ENCODE peak calls at places on chromosome 10, in four cellular contexts. B is mesendoderm, I is IMR-90, N is H9. F is an unnamed sample.

GRCh38 chr10:11173062-11173461 is 155.4 kb downstream of the CELF2 start:
- DNase-seq in B (no peak), I (no peak), N (no peak), F (no peak)

GRCh38 chr10:58921366-58921947 is 255.0 kb upstream of the PHYHIPL start:
- DNase-seq in B (no peak), N (no peak), I (no peak), F (no peak)

GRCh38 chr10:3128379-3129130 is 44.0 kb downstream of the PITRM1 start:
- DNase-seq in I (no peak), N (no peak), B (no peak), F (no peak)

GRCh38 chr10:49601857-49602256 is 8.3 kb upstream of the SLC18A3 start:
- DNase-seq in I (peak), B (no peak), N (peak), F (no peak)

GRCh38 chr10:114294549-114294948 is 55.5 kb downstream of the VWA2 start:
- DNase-seq in B (no peak), I (no peak), N (no peak), F (no peak)

GRCh38 chr10:128029731-128030369 is 96.4 kb downstream of the MKI67 start:
- DNase-seq in B (no peak), N (no peak), I (no peak), F (no peak)

GRCh38 chr10:29773675-29774091 is 138.9 kb upstream of the SVIL start:
- DNase-seq in B (no peak), N (no peak), I (no peak), F (no peak)

GRCh38 chr10:60955957-60956425 is 12.0 kb upstream of the RHOBTB1 start:
- DNase-seq in B (no peak), I (peak), N (no peak), F (no peak)

GRCh38 chr10:74208081-74208480 is 57.1 kb downstream of the ADK start:
- DNase-seq in B (no peak), N (peak), I (no peak), F (peak)

GRCh38 chr10:92740762-92741161 is 51.0 kb downstream of the HHEX start:
- DNase-seq in B (no peak), I (peak), N (no peak), F (no peak)

GRCh38 chr10:131996508-131997365 is 15.0 kb upstream of the BNIP3 start:
- DNase-seq in I (no peak), B (no peak), N (no peak), F (no peak)

GRCh38 chr10:108388716-108389115 is 1224.2 kb upstream of the SORCS1 start:
- DNase-seq in N (no peak), I (no peak), B (no peak), F (no peak)

GRCh38 chr10:133364645-133365431 is 7.0 kb upstream of the FUOM start:
- DNase-seq in I (no peak), N (no peak), B (no peak), F (no peak)

GRCh38 chr10:62000037-62000603 is 98.6 kb downstream of the ARID5B start:
- DNase-seq in N (no peak), I (no peak), B (no peak), F (no peak)

GRCh38 chr10:123135415-123136141 is at the start of gene HMX3:
- DNase-seq in N (peak), I (peak), B (peak), F (no peak)

GRCh38 chr10:79387466-79387973 is 40.3 kb downstream of the PPIF start:
- DNase-seq in B (no peak), N (no peak), I (no peak), F (no peak)

GRCh38 chr10:133359554-133359971 is 1.7 kb upstream of the FUOM start:
- DNase-seq in B (no peak), N (no peak), I (no peak), F (no peak)

GRCh38 chr10:126199221-126199998 is 188.9 kb downstream of the ADAM12 start:
- DNase-seq in I (peak), N (no peak), B (no peak), F (no peak)

GRCh38 chr10:5551531-5552375 is 27.0 kb downstream of the CALML3 start:
- DNase-seq in N (no peak), B (no peak), I (peak), F (no peak)

GRCh38 chr10:86336341-86336740 is 30.3 kb downstream of the GRID1 start:
- DNase-seq in B (no peak), N (no peak), I (no peak), F (no peak)

GRCh38 chr10:63210611-63211196 is 77.6 kb downstream of the NRBF2 start:
- DNase-seq in I (peak), N (no peak), B (no peak), F (no peak)

GRCh38 chr10:28810062-28810870 is 132.9 kb downstream of the BAMBI start:
- DNase-seq in N (peak), I (peak), B (peak), F (no peak)

GRCh38 chr10:103534621-103535498 is 41.4 kb downstream of the NEURL1 start:
- DNase-seq in N (peak), B (no peak), I (no peak), F (no peak)

GRCh38 chr10:75809003-75809402 is 377.6 kb downstream of the LRMDA start:
- DNase-seq in N (no peak), B (no peak), I (no peak), F (no peak)

GRCh38 chr10:12491491-12491890 is 142.1 kb downstream of the CAMK1D start:
- DNase-seq in N (no peak), I (no peak), B (no peak), F (no peak)

GRCh38 chr10:122648599-122649428 is 50.8 kb downstream of the C10orf120 start:
- DNase-seq in I (peak), B (peak), N (peak), F (peak)

GRCh38 chr10:112137381-112137987 is 46.1 kb downstream of the GPAM start:
- DNase-seq in I (peak), N (peak), B (peak), F (peak)

GRCh38 chr10:69479241-69479730 is 28.0 kb downstream of the TSPAN15 start:
- DNase-seq in I (no peak), B (no peak), N (no peak), F (no peak)

GRCh38 chr10:5565671-5566581 is 41.2 kb downstream of the CALML3 start:
- DNase-seq in N (no peak), I (peak), B (no peak), F (no peak)

GRCh38 chr10:124558901-124559321 is 97.3 kb downstream of the LHPP start:
- DNase-seq in I (peak), N (no peak), B (no peak), F (no peak)

GRCh38 chr10:130814610-130815009 is 496.9 kb downstream of the TCERG1L start:
- DNase-seq in B (no peak), N (no peak), I (no peak), F (no peak)

GRCh38 chr10:13913890-13914289 is 327.1 kb downstream of the PRPF18 start:
- DNase-seq in I (no peak), B (no peak), N (no peak), F (no peak)

GRCh38 chr10:62043493-62043938 is 142.0 kb downstream of the ARID5B start:
- DNase-seq in B (peak), I (peak), N (no peak), F (no peak)

GRCh38 chr10:32650246-32650655 is 204.3 kb downstream of the CCDC7 start:
- DNase-seq in B (peak), N (no peak), I (no peak), F (no peak)

GRCh38 chr10:89327803-89328441 is at the start of gene IFIT3:
- DNase-seq in N (no peak), B (peak), I (peak), F (no peak)

GRCh38 chr10:111677747-111678146 is 505.8 kb downstream of the GPAM start:
- DNase-seq in I (no peak), N (no peak), B (no peak), F (no peak)

GRCh38 chr10:28937959-28938358 is 260.6 kb downstream of the BAMBI start:
- DNase-seq in B (no peak), I (no peak), N (no peak), F (no peak)

DNA sequence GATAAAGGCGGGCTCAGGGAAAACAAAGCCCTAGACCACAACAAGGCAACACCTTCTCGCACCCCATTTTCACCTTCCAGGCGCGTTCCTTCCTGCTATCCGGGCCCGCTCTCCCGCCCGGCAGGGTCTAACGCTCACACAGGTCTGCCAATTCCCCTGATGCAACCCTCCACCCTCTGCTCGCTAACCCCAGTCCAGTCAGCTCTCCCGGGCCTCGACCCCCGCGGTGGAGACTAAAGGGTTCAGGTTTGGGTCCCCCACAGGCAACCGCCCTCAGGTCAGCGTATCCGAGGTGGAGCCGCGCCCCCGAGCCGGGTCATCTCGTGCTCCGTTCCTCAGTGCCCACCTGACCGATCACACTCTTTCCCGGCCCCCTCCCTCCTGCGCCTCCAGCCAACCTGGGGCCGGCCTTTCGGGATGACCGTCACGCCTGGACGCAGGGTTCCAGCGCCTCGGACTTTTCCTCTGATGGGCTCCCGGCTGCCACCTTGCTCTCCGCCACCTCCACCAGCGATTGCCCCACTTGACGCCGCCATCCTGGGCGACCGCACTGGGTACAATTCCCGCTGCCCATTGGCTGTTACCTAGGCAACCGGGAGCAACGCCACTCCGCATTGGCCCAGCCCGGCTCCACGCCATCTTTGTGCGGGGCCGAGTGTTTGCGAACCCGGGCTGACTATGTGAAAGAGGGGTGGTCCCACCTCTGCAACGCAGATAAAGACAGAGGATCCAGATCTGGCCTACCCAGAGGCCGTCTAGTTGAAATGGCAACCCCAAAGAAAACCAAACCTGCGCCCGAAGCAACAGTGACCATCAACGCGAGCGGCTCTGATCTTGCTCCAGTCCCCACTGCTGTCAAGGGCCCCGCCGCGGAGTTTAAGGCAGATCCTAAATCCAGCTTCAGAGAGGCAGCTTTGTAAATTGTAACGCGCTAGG is at the start of gene MORN4:
- DNase-seq in N (peak), B (peak), I (peak), F (peak)
- H4K8ac ChIP-seq in N (no peak), B (peak), I (peak), F (no peak)

GRCh38 chr10:22333667-22334282 is 11.5 kb upstream of the SPAG6 start:
- DNase-seq in I (no peak), N (no peak), B (peak), F (no peak)
- H3K4me2 ChIP-seq in I (no peak), N (peak), B (peak), F (peak)

DNA sequence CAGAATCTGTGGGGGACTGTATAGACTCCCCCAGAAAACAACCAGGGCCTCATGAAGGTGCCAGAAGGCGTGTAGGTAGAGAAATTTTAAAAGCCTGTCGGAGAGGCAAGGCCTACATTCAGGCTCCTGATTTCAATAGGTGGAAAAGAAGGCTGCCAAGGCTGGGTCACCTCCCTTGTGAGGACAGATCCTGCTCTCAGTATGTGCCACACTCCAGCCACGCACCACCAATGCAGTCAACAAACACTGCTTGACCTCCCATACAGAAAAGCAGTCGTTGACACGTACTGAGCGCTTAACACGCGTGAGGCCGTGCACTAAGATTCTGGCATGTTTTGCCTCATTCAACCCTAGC is 1.1 kb upstream of the NKX2-3 start:
- DNase-seq in I (no peak), N (no peak), B (no peak), F (no peak)
- H4K8ac ChIP-seq in I (no peak), N (no peak), B (no peak), F (no peak)

GRCh38 chr10:24340429-24340828 is 131.5 kb downstream of the KIAA1217 start:
- DNase-seq in I (no peak), N (no peak), B (no peak), F (no peak)
- H3K4me2 ChIP-seq in I (no peak), N (no peak), B (no peak), F (no peak)